ENCODE peak calls at places on chromosomes 1 and 21, in seven cellular contexts. One of them, this sample, is unnamed.

GRCh38 chr21:43634618-43635017 is 24.7 kb downstream of the HSF2BP start:
- DNase-seq in cardiac muscle cell: no peak
- DNase-seq in pancreas: no peak
- DNase-seq in IMR-90: peak; percentile 25
- DNase-seq in sigmoid colon: no peak
- DNase-seq in colonic mucosa: no peak
- DNase-seq in heart right ventricle: no peak
- DNase-seq in this sample: no peak

GRCh38 chr1:46517010-46517600 is 27.5 kb downstream of the DMBX1 start:
- DNase-seq in cardiac muscle cell: no peak
- DNase-seq in pancreas: peak; percentile 86
- DNase-seq in IMR-90: no peak
- DNase-seq in sigmoid colon: no peak
- DNase-seq in colonic mucosa: peak; percentile 92
- DNase-seq in heart right ventricle: no peak
- DNase-seq in this sample: no peak

GRCh38 chr1:39003787-39004186 is 12.7 kb downstream of the AKIRIN1 start:
- DNase-seq in cardiac muscle cell: peak; percentile 16
- DNase-seq in pancreas: no peak
- DNase-seq in IMR-90: peak; percentile 33
- DNase-seq in sigmoid colon: no peak
- DNase-seq in colonic mucosa: no peak
- DNase-seq in heart right ventricle: no peak
- DNase-seq in this sample: no peak

GRCh38 chr1:219113261-219113660 is 60.4 kb upstream of the LYPLAL1 start:
- DNase-seq in cardiac muscle cell: no peak
- DNase-seq in pancreas: no peak
- DNase-seq in IMR-90: peak; percentile 24
- DNase-seq in sigmoid colon: no peak
- DNase-seq in colonic mucosa: no peak
- DNase-seq in heart right ventricle: no peak
- DNase-seq in this sample: no peak

GRCh38 chr1:169110691-169111447 is 4.4 kb downstream of the ATP1B1 start:
- DNase-seq in cardiac muscle cell: peak; percentile 62
- DNase-seq in pancreas: no peak
- DNase-seq in IMR-90: peak; percentile 41
- DNase-seq in sigmoid colon: peak; percentile 75
- DNase-seq in colonic mucosa: peak; percentile 51
- DNase-seq in heart right ventricle: no peak
- DNase-seq in this sample: no peak

GRCh38 chr1:187854457-187854856 is 1025.7 kb downstream of the PLA2G4A start:
- DNase-seq in cardiac muscle cell: no peak
- DNase-seq in pancreas: no peak
- DNase-seq in IMR-90: no peak
- DNase-seq in sigmoid colon: no peak
- DNase-seq in colonic mucosa: no peak
- DNase-seq in heart right ventricle: no peak
- DNase-seq in this sample: no peak

GRCh38 chr1:77539510-77540142 is 142.8 kb downstream of the ZZZ3 start:
- DNase-seq in cardiac muscle cell: peak; percentile 85
- DNase-seq in pancreas: no peak
- DNase-seq in IMR-90: peak; percentile 81
- DNase-seq in sigmoid colon: no peak
- DNase-seq in colonic mucosa: no peak
- DNase-seq in heart right ventricle: peak; percentile 17
- DNase-seq in this sample: peak; percentile 88

GRCh38 chr1:69737527-69738176 is 169.9 kb downstream of the LRRC7 start:
- DNase-seq in cardiac muscle cell: peak; percentile 89
- DNase-seq in pancreas: peak; percentile 35
- DNase-seq in IMR-90: peak; percentile 67
- DNase-seq in sigmoid colon: no peak
- DNase-seq in colonic mucosa: peak; percentile 27
- DNase-seq in heart right ventricle: peak; percentile 15
- DNase-seq in this sample: no peak

GRCh38 chr1:50208296-50208695 is 99.6 kb downstream of the ELAVL4 start:
- DNase-seq in cardiac muscle cell: no peak
- DNase-seq in pancreas: no peak
- DNase-seq in IMR-90: no peak
- DNase-seq in sigmoid colon: no peak
- DNase-seq in colonic mucosa: no peak
- DNase-seq in heart right ventricle: no peak
- DNase-seq in this sample: peak; percentile 46

GRCh38 chr1:109750241-109750882 is 9.5 kb upstream of the GSTM3 start:
- DNase-seq in cardiac muscle cell: no peak
- DNase-seq in pancreas: no peak
- DNase-seq in IMR-90: no peak
- DNase-seq in sigmoid colon: no peak
- DNase-seq in colonic mucosa: peak; percentile 9
- DNase-seq in heart right ventricle: no peak
- DNase-seq in this sample: no peak

GRCh38 chr1:109751531-109752260 is 10.9 kb upstream of the GSTM3 start:
- DNase-seq in cardiac muscle cell: no peak
- DNase-seq in pancreas: no peak
- DNase-seq in IMR-90: no peak
- DNase-seq in sigmoid colon: no peak
- DNase-seq in colonic mucosa: no peak
- DNase-seq in heart right ventricle: no peak
- DNase-seq in this sample: no peak

GRCh38 chr1:109750920-109751319 is 10.1 kb upstream of the GSTM3 start:
- DNase-seq in cardiac muscle cell: no peak
- DNase-seq in pancreas: no peak
- DNase-seq in IMR-90: no peak
- DNase-seq in sigmoid colon: no peak
- DNase-seq in colonic mucosa: peak; percentile 14
- DNase-seq in heart right ventricle: no peak
- DNase-seq in this sample: no peak

GRCh38 chr1:109754738-109755137 is 9.0 kb downstream of the EPS8L3 start:
- DNase-seq in cardiac muscle cell: no peak
- DNase-seq in pancreas: no peak
- DNase-seq in IMR-90: no peak
- DNase-seq in sigmoid colon: no peak
- DNase-seq in colonic mucosa: peak; percentile 4
- DNase-seq in heart right ventricle: no peak
- DNase-seq in this sample: no peak

GRCh38 chr1:109749221-109749620 is 8.4 kb upstream of the GSTM3 start:
- DNase-seq in cardiac muscle cell: no peak
- DNase-seq in pancreas: no peak
- DNase-seq in IMR-90: no peak
- DNase-seq in sigmoid colon: no peak
- DNase-seq in colonic mucosa: no peak
- DNase-seq in heart right ventricle: no peak
- DNase-seq in this sample: no peak
- H3K4me3 ChIP-seq in cardiac muscle cell: no peak overlapping the region
- H3K4me3 ChIP-seq in pancreas: no peak overlapping the region
- H3K4me3 ChIP-seq in IMR-90: no peak overlapping the region
- H3K4me3 ChIP-seq in sigmoid colon: no peak overlapping the region
- H3K4me3 ChIP-seq in colonic mucosa: no peak overlapping the region
- H3K4me3 ChIP-seq in heart right ventricle: no peak overlapping the region
- H3K4me3 ChIP-seq in this sample: no peak overlapping the region

GRCh38 chr1:21165632-21166031 is 11.1 kb downstream of the EIF4G3 start:
- DNase-seq in cardiac muscle cell: no peak
- DNase-seq in pancreas: no peak
- DNase-seq in IMR-90: peak; percentile 56
- DNase-seq in sigmoid colon: no peak
- DNase-seq in colonic mucosa: no peak
- DNase-seq in heart right ventricle: no peak
- DNase-seq in this sample: no peak
- H3K36me3 ChIP-seq in cardiac muscle cell: peaks cover 6% of the 10 kb centered on the region
- H3K36me3 ChIP-seq in pancreas: no peaks in the 10 kb centered on the region
- H3K36me3 ChIP-seq in IMR-90: peaks cover 28% of the 10 kb centered on the region
- H3K36me3 ChIP-seq in sigmoid colon: peaks cover 38% of the 10 kb centered on the region
- H3K36me3 ChIP-seq in colonic mucosa: no peaks in the 10 kb centered on the region
- H3K36me3 ChIP-seq in heart right ventricle: no peaks in the 10 kb centered on the region
- H3K36me3 ChIP-seq in this sample: peaks cover 56% of the 10 kb centered on the region

GRCh38 chr1:112991721-112992120 is 35.7 kb upstream of the SLC16A1 start:
- DNase-seq in cardiac muscle cell: no peak
- DNase-seq in pancreas: no peak
- DNase-seq in IMR-90: peak; percentile 23
- DNase-seq in sigmoid colon: no peak
- DNase-seq in colonic mucosa: no peak
- DNase-seq in heart right ventricle: no peak
- DNase-seq in this sample: no peak
- H3K9me3 ChIP-seq in cardiac muscle cell: no peaks in the 10 kb centered on the region
- H3K9me3 ChIP-seq in pancreas: no peaks in the 10 kb centered on the region
- H3K9me3 ChIP-seq in IMR-90: no peaks in the 10 kb centered on the region
- H3K9me3 ChIP-seq in sigmoid colon: no peaks in the 10 kb centered on the region
- H3K9me3 ChIP-seq in colonic mucosa: no peaks in the 10 kb centered on the region
- H3K9me3 ChIP-seq in heart right ventricle: no peaks in the 10 kb centered on the region
- H3K9me3 ChIP-seq in this sample: no peaks in the 10 kb centered on the region

DNA sequence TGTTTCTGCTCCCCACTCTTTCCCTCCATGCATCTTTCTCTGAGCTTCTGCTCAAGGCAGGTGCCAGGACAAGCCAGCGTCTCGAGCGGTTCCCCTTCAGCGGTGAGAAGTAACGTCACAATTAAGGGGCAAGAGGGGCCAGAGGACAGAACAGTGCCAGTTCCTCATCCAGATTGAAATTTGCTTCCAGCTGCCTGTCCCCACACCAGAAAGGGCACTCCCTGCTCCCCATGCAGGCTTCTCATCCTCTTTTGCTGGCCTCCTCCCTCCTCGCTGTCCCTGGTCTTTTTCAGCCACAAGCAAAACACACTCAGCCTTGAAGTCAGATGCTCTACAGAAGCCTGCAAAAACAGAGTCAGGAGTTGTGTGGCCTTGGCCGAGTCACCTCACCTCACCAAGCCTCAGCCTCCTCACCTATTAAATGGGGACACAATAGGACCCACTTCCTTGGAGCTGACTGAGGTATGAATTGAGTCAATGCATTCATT is 35.0 kb upstream of the ECE1 start:
- DNase-seq in cardiac muscle cell: no peak
- DNase-seq in pancreas: no peak
- DNase-seq in IMR-90: no peak
- DNase-seq in sigmoid colon: peak; percentile 73
- DNase-seq in colonic mucosa: no peak
- DNase-seq in heart right ventricle: no peak
- DNase-seq in this sample: no peak
- H3K4me3 ChIP-seq in cardiac muscle cell: no peak overlapping the region
- H3K4me3 ChIP-seq in pancreas: no peak overlapping the region
- H3K4me3 ChIP-seq in IMR-90: no peak overlapping the region
- H3K4me3 ChIP-seq in sigmoid colon: no peak overlapping the region
- H3K4me3 ChIP-seq in colonic mucosa: no peak overlapping the region
- H3K4me3 ChIP-seq in heart right ventricle: no peak overlapping the region
- H3K4me3 ChIP-seq in this sample: no peak overlapping the region

GRCh38 chr1:1531947-1532346 is 8.5 kb downstream of the TMEM240 start:
- DNase-seq in cardiac muscle cell: no peak
- DNase-seq in pancreas: no peak
- DNase-seq in IMR-90: no peak
- DNase-seq in sigmoid colon: no peak
- DNase-seq in colonic mucosa: no peak
- DNase-seq in heart right ventricle: no peak
- DNase-seq in this sample: no peak
- H3K36me3 ChIP-seq in cardiac muscle cell: peaks cover 3% of the 10 kb centered on the region
- H3K36me3 ChIP-seq in pancreas: peaks cover 5% of the 10 kb centered on the region
- H3K36me3 ChIP-seq in IMR-90: peaks cover 40% of the 10 kb centered on the region
- H3K36me3 ChIP-seq in sigmoid colon: peaks cover 43% of the 10 kb centered on the region
- H3K36me3 ChIP-seq in colonic mucosa: no peaks in the 10 kb centered on the region
- H3K36me3 ChIP-seq in heart right ventricle: no peaks in the 10 kb centered on the region
- H3K36me3 ChIP-seq in this sample: peaks cover 43% of the 10 kb centered on the region

This sample was measured in MG63.